ENCODE peak calls at places on chromosomes 4 and X, in five cellular contexts. T is GOT3, U is SJSA1, S is Calu3, E is psoas muscle. H is an unnamed sample.

GRCh38 chr4:116480486-116480990 is 604.8 kb downstream of the TRAM1L1 start:
- DNase-seq in S (no peak), E (no peak), T (no peak), U (no peak), H (no peak)

GRCh38 chr4:41944089-41944488 is 8.9 kb downstream of the TMEM33 start:
- DNase-seq in S (no peak), U (no peak), T (no peak), E (no peak), H (no peak)

GRCh38 chr4:87971866-87972265 is 3.6 kb upstream of the SPP1 start:
- DNase-seq in S (no peak), E (no peak), T (no peak), U (no peak), H (no peak)

GRCh38 chr4:2402053-2402452 is 16.4 kb downstream of the ZFYVE28 start:
- DNase-seq in T (no peak), U (no peak), E (peak), S (no peak), H (no peak)

GRCh38 chr4:109977854-109978501 is 65.3 kb downstream of the EGF start:
- DNase-seq in E (no peak), U (no peak), T (no peak), S (peak), H (no peak)

GRCh38 chr4:184014301-184014700 is 109.2 kb downstream of the STOX2 start:
- DNase-seq in E (no peak), S (no peak), T (no peak), U (no peak), H (no peak)

GRCh38 chr4:145635117-145635516 is 15.9 kb downstream of the MMAA start:
- DNase-seq in E (no peak), S (no peak), T (no peak), U (no peak), H (no peak)

GRCh38 chr4:89024051-89024675 is 32.8 kb downstream of the FAM13A start:
- DNase-seq in E (no peak), U (peak), T (no peak), S (peak), H (peak)

GRCh38 chrX:110086916-110087484 is 84.1 kb downstream of the TMEM164 start:
- DNase-seq in E (no peak), S (peak), T (no peak), U (peak), H (no peak)

GRCh38 chr4:168598191-168598590 is 101.3 kb downstream of the PALLD start:
- DNase-seq in T (no peak), U (no peak), E (no peak), S (no peak), H (no peak)